ENCODE peak calls at places on chromosome 12, in six cellular contexts. G is uterus, J is GM12892, V is ovary, B is IMR-90, P is prostate gland. S is an unnamed sample.

GRCh38 chr12:124786065-124786964 is 77.3 kb downstream of the SCARB1 start:
- DNase-seq in G (peak), J (no peak), V (no peak), B (peak), P (peak), S (no peak)

GRCh38 chr12:110998165-110998564 is 77.8 kb upstream of the MYL2 start:
- DNase-seq in G (no peak), J (no peak), V (no peak), B (no peak), P (no peak), S (no peak)

GRCh38 chr12:79841248-79841877 is 93.5 kb downstream of the PPP1R12A start:
- DNase-seq in G (no peak), J (no peak), V (no peak), B (no peak), P (no peak), S (no peak)

GRCh38 chr12:124147579-124147978 is 147.3 kb upstream of the RFLNA start:
- DNase-seq in G (no peak), J (no peak), V (no peak), B (no peak), P (no peak), S (no peak)

GRCh38 chr12:75628511-75628910 is 117.1 kb upstream of the KRR1 start:
- DNase-seq in G (no peak), J (no peak), V (no peak), B (no peak), P (no peak), S (no peak)

GRCh38 chr12:124898200-124898950 is 16.1 kb downstream of the UBC start:
- DNase-seq in G (no peak), J (no peak), V (peak), B (no peak), P (peak), S (no peak)

GRCh38 chr12:6697584-6698351 is 2.8 kb downstream of the PIANP start:
- DNase-seq in G (no peak), J (no peak), V (no peak), B (peak), P (no peak), S (no peak)

GRCh38 chr12:45928309-45928708 is 62.1 kb downstream of the SCAF11 start:
- DNase-seq in G (no peak), J (no peak), V (no peak), B (no peak), P (no peak), S (no peak)

GRCh38 chr12:9660046-9660445 is 9.5 kb upstream of the CLEC2D start:
- DNase-seq in G (no peak), J (no peak), V (no peak), B (no peak), P (no peak), S (no peak)

GRCh38 chr12:62631531-62632520 is 165.2 kb downstream of the MON2 start:
- DNase-seq in G (peak), J (peak), V (peak), B (peak), P (peak), S (no peak)

GRCh38 chr12:70190252-70191010 is 52.8 kb upstream of the CNOT2 start:
- DNase-seq in G (no peak), J (no peak), V (no peak), B (peak), P (no peak), S (no peak)

GRCh38 chr12:9649532-9649940 is 20.0 kb upstream of the CLEC2D start:
- DNase-seq in G (no peak), J (no peak), V (no peak), B (no peak), P (no peak), S (no peak)

GRCh38 chr12:76757694-76758093 is 6.2 kb upstream of the ZDHHC17 start:
- DNase-seq in G (no peak), J (no peak), V (no peak), B (peak), P (no peak), S (no peak)

GRCh38 chr12:126608607-126609175 is 1543.5 kb downstream of the AACS start:
- DNase-seq in G (no peak), J (no peak), V (no peak), B (no peak), P (no peak), S (no peak)

GRCh38 chr12:89346741-89347324 is 5.5 kb downstream of the DUSP6 start:
- DNase-seq in G (peak), J (no peak), V (no peak), B (peak), P (no peak), S (no peak)

GRCh38 chr12:51744235-51744634 is 104.3 kb downstream of the FIGNL2 start:
- DNase-seq in G (no peak), J (no peak), V (no peak), B (peak), P (no peak), S (no peak)

GRCh38 chr12:64522807-64523206 is 70.9 kb downstream of the TBK1 start:
- DNase-seq in G (no peak), J (no peak), V (no peak), B (peak), P (no peak), S (no peak)

GRCh38 chr12:6302621-6303020 is 7.9 kb upstream of the PLEKHG6 start:
- DNase-seq in G (no peak), J (no peak), V (no peak), B (peak), P (no peak), S (no peak)

GRCh38 chr12:118375348-118375747 is 1.0 kb upstream of the SUDS3 start:
- DNase-seq in G (no peak), J (no peak), V (no peak), B (no peak), P (no peak), S (no peak)

GRCh38 chr12:51222461-51222860 is 4.6 kb upstream of the POU6F1 start:
- DNase-seq in G (no peak), J (no peak), V (no peak), B (no peak), P (peak), S (no peak)

GRCh38 chr12:75812341-75813018 is 219.1 kb downstream of the PHLDA1 start:
- DNase-seq in G (peak), J (no peak), V (no peak), B (peak), P (no peak), S (no peak)

GRCh38 chr12:52434096-52434733 is at the start of gene KRT75:
- DNase-seq in G (no peak), J (no peak), V (no peak), B (no peak), P (no peak), S (no peak)

DNA sequence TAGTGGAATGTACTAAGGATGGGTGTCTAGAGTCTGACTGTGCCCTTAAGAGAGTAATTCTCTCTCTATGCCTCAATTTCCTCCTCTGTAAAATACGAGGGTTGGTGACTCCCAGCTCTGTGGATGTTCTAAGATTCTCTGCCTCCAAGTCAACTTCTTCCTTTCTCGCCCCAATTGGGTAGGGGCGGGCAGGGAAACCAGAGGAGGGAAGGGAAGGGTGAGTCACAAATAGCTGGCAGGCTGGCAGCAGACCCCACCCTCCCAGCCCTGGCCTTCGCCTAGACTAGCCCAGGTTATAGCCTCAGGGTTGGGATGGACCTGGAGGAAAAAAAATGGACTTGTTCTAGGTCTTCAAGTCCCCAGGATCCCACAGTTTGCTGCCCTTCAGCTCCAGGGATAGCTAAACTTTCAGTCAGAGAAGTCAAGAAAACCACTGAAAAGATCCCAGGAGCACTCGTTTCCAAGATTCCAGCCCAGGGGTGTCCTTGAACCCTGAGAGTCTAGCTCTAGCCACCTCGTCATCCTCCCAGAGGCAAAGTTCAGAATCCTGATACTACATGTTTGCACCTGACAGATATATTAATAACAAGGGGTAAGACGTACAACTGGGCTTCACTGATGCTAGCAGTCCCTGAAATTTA is 2.3 kb downstream of the DGKA start:
- DNase-seq in G (peak), J (no peak), V (no peak), B (no peak), P (peak), S (no peak)
- TF ChIP-seq POLR2A in G (no peak), J (no peak), V (no peak), B (no peak), P (peak), S (no peak)

DNA sequence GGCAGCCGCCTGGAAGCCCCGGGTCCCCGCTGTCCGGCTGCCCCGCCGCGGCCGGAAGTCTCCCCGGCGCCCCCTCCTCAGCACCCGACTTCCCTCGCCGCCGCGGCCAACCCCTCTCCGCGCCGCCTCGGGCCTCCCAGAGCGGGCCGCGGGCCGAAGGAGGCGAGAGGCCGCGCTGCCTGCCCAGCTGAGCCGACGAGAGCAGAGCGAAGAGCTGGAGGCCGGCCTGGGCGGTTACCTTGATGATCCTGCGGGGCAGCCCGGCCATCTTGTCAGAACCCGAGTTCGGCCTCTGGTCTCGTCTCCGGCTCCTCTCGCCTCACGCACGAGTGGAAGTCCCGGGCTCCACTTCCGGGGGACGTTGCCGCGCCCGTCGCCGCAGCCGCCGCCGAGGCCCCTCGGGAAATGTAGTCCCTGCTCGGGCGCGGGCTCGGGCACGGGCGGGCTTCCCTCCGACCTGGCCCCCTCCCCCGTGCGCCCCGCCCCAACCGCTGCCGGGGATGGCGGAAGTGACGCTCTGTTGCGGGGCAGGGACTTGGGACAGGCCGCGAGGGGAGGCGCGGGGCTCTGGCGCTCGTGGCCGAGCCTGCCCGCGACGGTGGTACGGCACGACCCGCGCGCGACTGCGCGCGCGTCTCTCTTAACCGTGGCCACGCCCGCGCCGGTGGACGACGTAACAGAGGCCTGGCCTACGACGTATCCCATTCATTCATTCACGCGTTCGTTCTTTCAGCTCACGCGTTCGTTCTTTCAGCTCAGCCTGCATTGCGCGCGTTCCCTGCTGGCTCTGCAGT is at the start of gene UBE2N:
- DNase-seq in G (peak), J (peak), V (peak), B (peak), P (peak), S (peak)
- TF ChIP-seq POLR2A in G (peak), J (peak), V (peak), B (peak), P (peak), S (no peak)

GRCh38 chr12:93569656-93570551 is 2.6 kb upstream of the SOCS2 start:
- DNase-seq in G (peak), J (peak), V (peak), B (peak), P (peak), S (peak)
- TF ChIP-seq POLR2A in G (no peak), J (no peak), V (no peak), B (no peak), P (peak), S (no peak)

GRCh38 chr12:30977124-30977523 is 50.6 kb downstream of the TSPAN11 start:
- DNase-seq in G (no peak), J (no peak), V (no peak), B (no peak), P (no peak), S (no peak)

GRCh38 chr12:30980886-30981662 is 54.5 kb downstream of the TSPAN11 start:
- DNase-seq in G (no peak), J (no peak), V (no peak), B (no peak), P (no peak), S (no peak)

GRCh38 chr12:30978639-30979038 is 52.1 kb downstream of the TSPAN11 start:
- DNase-seq in G (no peak), J (no peak), V (no peak), B (no peak), P (no peak), S (no peak)

GRCh38 chr12:30977537-30978349 is 51.2 kb downstream of the TSPAN11 start:
- DNase-seq in G (no peak), J (no peak), V (no peak), B (no peak), P (no peak), S (no peak)

DNA sequence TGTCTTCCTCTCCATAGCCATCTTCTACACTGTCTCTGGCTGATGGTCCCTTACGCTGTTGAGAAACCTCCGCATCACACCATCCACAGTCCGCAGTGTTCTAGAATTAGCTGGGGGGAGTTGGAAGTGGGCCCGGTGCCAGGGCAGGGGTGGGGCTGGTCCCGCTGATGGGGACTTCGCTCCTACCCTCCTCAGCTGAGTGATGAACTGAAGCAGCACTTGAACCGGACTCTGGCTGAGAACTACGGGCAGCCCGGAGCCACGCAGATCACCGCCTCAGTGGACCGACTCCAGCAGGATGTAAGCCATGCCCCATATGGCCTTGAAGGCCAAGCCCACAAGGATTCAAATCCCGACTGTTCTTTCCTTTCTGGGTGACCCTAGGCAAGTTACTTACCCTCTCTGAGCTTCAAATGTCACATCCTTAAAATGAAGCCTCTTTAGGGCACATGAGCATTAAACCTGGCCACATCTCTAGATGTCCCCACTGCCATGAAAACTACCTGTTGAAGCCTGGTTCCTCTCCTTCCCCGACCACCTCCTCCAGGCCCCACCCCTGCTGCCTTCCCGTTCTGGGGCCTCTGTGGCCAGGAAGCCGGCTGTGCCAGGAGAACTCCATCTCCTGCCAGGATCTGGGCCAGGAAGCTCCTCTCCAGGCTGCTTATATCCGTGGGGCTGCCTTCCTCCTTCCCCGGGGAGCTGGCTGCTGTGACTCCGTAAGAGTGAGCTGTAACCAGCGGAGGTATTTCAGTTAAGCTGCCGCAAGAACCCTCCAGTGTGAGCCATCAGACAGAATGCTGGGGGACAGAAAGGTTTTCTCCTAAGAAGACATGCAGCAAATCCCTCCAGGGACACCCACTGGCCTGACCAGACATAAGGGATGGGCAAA is 53.1 kb downstream of the TSPAN11 start:
- DNase-seq in G (no peak), J (no peak), V (no peak), B (no peak), P (no peak), S (no peak)
- TF ChIP-seq POLR2A in G (no peak), J (no peak), V (no peak), B (no peak), P (no peak), S (no peak)

S was measured in esophagus squamous epithelium.